ENCODE peak calls at places on chromosomes 12 and 14, in four cellular contexts. H, P, N and V are unnamed samples.

GRCh38 chr12:11922361-11922760 is 148.4 kb upstream of the BCL2L14 start:
- DNase-seq in H (no peak), P (peak), N (no peak), V (no peak)

GRCh38 chr12:123707466-123707865 is 4.7 kb upstream of the ATP6V0A2 start:
- DNase-seq in H (no peak), P (no peak), N (no peak), V (no peak)

GRCh38 chr12:16685107-16685506 is 79.1 kb upstream of the LMO3 start:
- DNase-seq in H (no peak), P (no peak), N (no peak), V (no peak)

GRCh38 chr12:121762269-121762668 is 31.2 kb downstream of the RHOF start:
- DNase-seq in H (no peak), P (no peak), N (no peak), V (no peak)

GRCh38 chr12:132428872-132429121 is 61.2 kb upstream of the FBRSL1 start:
- DNase-seq in H (no peak), P (peak), N (no peak), V (no peak)

GRCh38 chr12:99390707-99391106 is 256.8 kb upstream of the GARIN6 start:
- DNase-seq in H (no peak), P (no peak), N (no peak), V (peak)

GRCh38 chr14:31286456-31287293 is 79.1 kb upstream of the HECTD1 start:
- DNase-seq in H (peak), P (peak), N (no peak), V (no peak)

GRCh38 chr14:104741108-104741802 is 11.7 kb upstream of the SIVA1 start:
- DNase-seq in H (no peak), P (no peak), N (no peak), V (peak)

GRCh38 chr14:24095196-24096068 is 1.3 kb downstream of the PCK2 start:
- DNase-seq in H (peak), P (peak), N (peak), V (peak)

GRCh38 chr12:128823216-128823915 is 392 bp downstream of the SLC15A4 start:
- DNase-seq in H (peak), P (peak), N (no peak), V (no peak)

GRCh38 chr12:111638576-111638975 is 39.5 kb upstream of the ATXN2 start:
- DNase-seq in H (no peak), P (no peak), N (no peak), V (no peak)

DNA sequence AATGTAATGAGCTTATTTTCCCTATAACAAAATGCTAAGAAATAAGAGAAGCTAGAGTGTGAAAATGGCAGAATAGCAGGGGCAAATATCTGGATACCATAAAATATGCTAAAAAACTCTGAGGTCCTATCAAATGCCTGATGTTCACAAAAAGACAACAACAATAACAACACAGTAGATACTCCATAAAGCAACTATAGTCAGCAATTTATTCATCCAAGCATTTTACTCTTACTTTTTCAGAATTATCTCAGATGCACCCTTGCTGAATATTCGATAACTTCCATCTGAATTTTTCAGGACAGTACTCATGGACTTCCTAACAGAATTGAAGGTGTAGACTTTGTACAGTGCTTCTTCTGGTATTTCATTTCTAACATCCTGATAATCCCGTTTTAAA is 88.9 kb downstream of the ATP2B1 start:
- DNase-seq in H (no peak), P (no peak), N (no peak), V (no peak)
- TF ChIP-seq NFIC in H (no peak), P (no peak), N (no peak), V (no peak)

GRCh38 chr14:99522025-99522401 is 40.8 kb downstream of the CCNK start:
- DNase-seq in H (no peak), P (no peak), N (no peak), V (no peak)
- TF ChIP-seq TAF1 in H (no peak), P (no peak), N (no peak), V (no peak)

DNA sequence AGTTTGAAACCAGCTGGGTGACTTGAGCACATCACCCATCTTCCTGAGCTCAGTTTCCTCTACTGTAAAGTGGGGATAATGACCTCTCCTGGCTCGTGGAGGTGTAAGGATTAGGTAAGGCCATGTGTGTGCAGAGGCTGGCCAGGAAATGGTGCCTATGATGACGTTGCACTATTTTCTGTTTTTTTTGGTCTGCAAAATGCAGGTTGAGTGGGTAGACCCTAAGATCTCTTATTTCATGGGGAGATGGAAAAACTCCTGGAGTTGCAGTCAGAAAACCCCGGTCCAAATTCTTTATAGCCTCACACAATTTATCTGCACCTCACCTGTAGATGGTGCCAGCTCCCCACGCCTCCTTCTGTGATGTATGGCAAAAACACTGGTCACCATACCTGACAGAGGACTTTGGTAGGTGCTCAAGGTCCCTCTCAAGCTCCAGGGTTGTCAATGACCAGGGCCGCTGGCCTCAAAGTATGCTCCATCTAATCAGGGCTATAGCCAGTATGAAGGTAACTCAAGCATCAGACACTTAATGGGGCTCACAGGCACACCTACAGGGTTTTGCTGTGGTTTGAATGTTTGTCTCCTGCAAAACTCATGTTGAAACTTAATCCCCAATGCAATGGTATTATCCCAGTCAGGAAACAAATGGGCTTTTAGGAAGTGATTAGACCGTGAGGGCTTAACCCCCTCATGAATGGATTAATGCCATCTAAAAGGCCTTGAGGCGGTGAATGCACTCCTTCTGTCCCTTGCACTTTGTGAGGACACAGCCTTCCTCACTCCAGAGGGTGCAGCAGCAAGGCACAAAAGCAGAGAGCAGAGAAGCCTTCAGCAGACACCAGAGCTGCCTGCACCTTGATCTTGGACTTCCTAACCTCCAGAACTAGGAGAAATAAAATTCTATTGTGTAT is 17.6 kb downstream of the C14orf132 start:
- DNase-seq in H (no peak), P (peak), N (no peak), V (peak)
- TF ChIP-seq NFIC in H (no peak), P (no peak), N (no peak), V (no peak)

GRCh38 chr12:19192709-19193108 is 63.2 kb downstream of the PLEKHA5 start:
- DNase-seq in H (no peak), P (no peak), N (no peak), V (no peak)
- TF ChIP-seq TAF1 in H (no peak), P (no peak), N (no peak), V (no peak)

GRCh38 chr14:39426605-39427004 is 5.6 kb downstream of the FBXO33 start:
- DNase-seq in H (no peak), P (peak), N (no peak), V (peak)

GRCh38 chr14:39425947-39426346 is 6.3 kb downstream of the FBXO33 start:
- DNase-seq in H (no peak), P (no peak), N (no peak), V (no peak)

GRCh38 chr14:39431416-39432178 is 636 bp downstream of the FBXO33 start:
- DNase-seq in H (peak), P (peak), N (no peak), V (peak)

GRCh38 chr14:39430762-39431415 is 1.3 kb downstream of the FBXO33 start:
- DNase-seq in H (no peak), P (peak), N (no peak), V (no peak)

GRCh38 chr14:39428118-39428517 is 4.1 kb downstream of the FBXO33 start:
- DNase-seq in H (no peak), P (no peak), N (no peak), V (no peak)
- TF ChIP-seq NFIC in H (no peak), P (no peak), N (no peak), V (no peak)

GRCh38 chr12:42605685-42606084 is 16.1 kb upstream of the PRICKLE1 start:
- DNase-seq in H (no peak), P (no peak), N (no peak), V (no peak)

GRCh38 chr12:42608196-42608825 is 18.8 kb upstream of the PRICKLE1 start:
- DNase-seq in H (no peak), P (no peak), N (no peak), V (no peak)

GRCh38 chr12:42607584-42607984 is 18.0 kb upstream of the PRICKLE1 start:
- DNase-seq in H (no peak), P (no peak), N (no peak), V (no peak)

GRCh38 chr12:42603246-42603645 is 13.7 kb upstream of the PRICKLE1 start:
- DNase-seq in H (no peak), P (no peak), N (no peak), V (no peak)
- TF ChIP-seq TAF1 in H (no peak), P (no peak), N (no peak), V (no peak)